ENCODE peak calls at places on chromosomes 11 and 22, in four cellular contexts. L, Z, J and W are unnamed samples.
A peak's percentile ranks its signal among the peaks of the same experiment; 100 is the strongest.

GRCh38 chr11:43399983-43400630 is 41.4 kb downstream of the TTC17 start:
- DNase-seq in J (no peak), Z (no peak), L (no peak), W (no peak)

GRCh38 chr11:75307058-75307457 is 44.4 kb downstream of the ARRB1 start:
- DNase-seq in Z (no peak), J (no peak), L (no peak), W (no peak)

GRCh38 chr11:11816511-11817319 is 25.1 kb upstream of the USP47 start:
- DNase-seq in Z (no peak), J (no peak), L (no peak), W (no peak)

GRCh38 chr22:28015676-28016601 is 96.9 kb upstream of the PITPNB start:
- DNase-seq in J (no peak), Z (no peak), L (no peak), W (no peak)

GRCh38 chr22:39592104-39593060 is 21.8 kb downstream of the CACNA1I start:
- DNase-seq in Z (no peak), J (no peak), L (no peak), W (no peak)

GRCh38 chr11:102534261-102534872 is 3.8 kb upstream of the MMP7 start:
- DNase-seq in L (no peak), Z (no peak), J (no peak), W (no peak)

GRCh38 chr11:120235024-120235628 is 4.8 kb upstream of the POU2F3 start:
- DNase-seq in L (no peak), J (peak; percentile 78), Z (peak; percentile 17), W (peak; percentile 42)

GRCh38 chr11:111882202-111882601 is 2.9 kb downstream of the CFAP68 start:
- DNase-seq in Z (no peak), L (no peak), J (no peak), W (no peak)

GRCh38 chr11:82797595-82797971 is 63.9 kb upstream of the FAM181B start:
- DNase-seq in L (no peak), J (no peak), Z (no peak), W (no peak)

GRCh38 chr11:116073854-116074837 is 569.9 kb upstream of the CADM1 start:
- DNase-seq in L (no peak), Z (no peak), J (no peak), W (no peak)

GRCh38 chr22:24088796-24089195 is 77.7 kb downstream of the CABIN1 start:
- DNase-seq in J (no peak), Z (no peak), L (no peak), W (no peak)

GRCh38 chr22:19679476-19680099 is 34.7 kb upstream of the SEPTIN5 start:
- DNase-seq in L (peak; percentile 9), Z (peak; percentile 3), J (no peak), W (peak; percentile 15)

GRCh38 chr11:45725776-45726606 is 60.6 kb upstream of the CHST1 start:
- DNase-seq in J (no peak), L (no peak), Z (no peak), W (no peak)

GRCh38 chr22:29095459-29095858 is 22.6 kb downstream of the KREMEN1 start:
- DNase-seq in L (no peak), Z (no peak), J (no peak), W (no peak)

GRCh38 chr11:3169952-3170755 is 5.0 kb upstream of the OSBPL5 start:
- DNase-seq in L (no peak), J (no peak), Z (no peak), W (no peak)

GRCh38 chr22:36768141-36768540 is 7.8 kb downstream of the IFT27 start:
- DNase-seq in L (no peak), Z (no peak), J (no peak), W (no peak)

GRCh38 chr11:35367491-35367890 is 51.9 kb downstream of the SLC1A2 start:
- DNase-seq in Z (no peak), J (no peak), L (no peak), W (no peak)

GRCh38 chr11:34065505-34066203 is 14.1 kb downstream of the CAPRIN1 start:
- DNase-seq in L (no peak), J (no peak), Z (peak; percentile 4), W (no peak)

GRCh38 chr11:61332266-61332822 is 561 bp downstream of the DDB1 start:
- DNase-seq in L (no peak), Z (no peak), J (no peak), W (no peak)

DNA sequence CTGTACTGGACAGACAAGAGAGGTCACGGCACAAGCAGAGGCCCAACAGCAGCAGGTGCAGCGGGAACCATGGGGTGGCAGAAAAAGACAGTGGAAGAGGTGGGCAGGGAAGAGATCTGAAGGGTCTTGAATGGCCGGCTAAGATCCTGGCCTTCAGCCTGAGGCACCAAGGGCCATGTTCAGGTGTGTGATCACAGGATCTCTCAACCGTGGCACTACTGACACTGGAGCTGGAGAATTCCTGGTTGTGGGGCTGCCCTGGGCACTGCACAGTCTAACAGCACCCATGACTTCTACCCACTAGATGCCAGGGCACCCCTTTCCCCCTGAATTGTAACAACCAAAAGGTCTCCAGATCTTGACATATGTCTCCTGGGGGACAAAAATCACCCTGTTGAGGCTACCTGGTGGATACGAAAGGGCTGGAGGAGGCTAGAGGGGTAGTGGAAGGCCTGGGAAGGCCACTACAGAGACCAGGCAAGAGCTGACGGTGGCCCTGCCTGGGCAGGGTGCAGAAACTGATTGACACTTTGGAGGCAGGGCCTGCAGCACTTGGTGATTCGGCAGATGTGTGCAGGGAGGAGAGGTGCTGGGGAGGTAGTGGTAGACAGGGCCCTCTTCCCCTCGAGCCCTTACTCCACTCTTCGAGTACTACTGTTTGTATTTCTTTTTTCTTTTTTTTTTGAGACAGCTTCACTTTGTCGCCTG is 8.3 kb downstream of the CSNK1E start:
- DNase-seq in Z (no peak), J (no peak), L (no peak), W (no peak)
- H3K4me1 ChIP-seq in Z (peaks cover 25% of the 10 kb centered on the region), J (peaks cover 4% of the 10 kb centered on the region), L (peaks cover 21% of the 10 kb centered on the region), W (peaks cover 16% of the 10 kb centered on the region)

GRCh38 chr22:47289316-47289985 is 527.0 kb downstream of the TBC1D22A start:
- DNase-seq in L (no peak), J (no peak), Z (no peak), W (no peak)

GRCh38 chr22:47290706-47291430 is 528.4 kb downstream of the TBC1D22A start:
- DNase-seq in J (no peak), Z (no peak), L (no peak), W (no peak)

GRCh38 chr22:47287516-47287915 is 525.1 kb downstream of the TBC1D22A start:
- DNase-seq in J (no peak), Z (no peak), L (no peak), W (no peak)

GRCh38 chr22:47286590-47286989 is 524.1 kb downstream of the TBC1D22A start:
- DNase-seq in J (no peak), L (no peak), Z (no peak), W (no peak)

GRCh38 chr22:47288640-47289039 is 526.2 kb downstream of the TBC1D22A start:
- DNase-seq in Z (no peak), L (no peak), J (no peak), W (no peak)
- H3K9me3 ChIP-seq in Z (no peaks in the 10 kb centered on the region), L (no peaks in the 10 kb centered on the region), J (peaks cover 16% of the 10 kb centered on the region), W (no peaks in the 10 kb centered on the region)

DNA sequence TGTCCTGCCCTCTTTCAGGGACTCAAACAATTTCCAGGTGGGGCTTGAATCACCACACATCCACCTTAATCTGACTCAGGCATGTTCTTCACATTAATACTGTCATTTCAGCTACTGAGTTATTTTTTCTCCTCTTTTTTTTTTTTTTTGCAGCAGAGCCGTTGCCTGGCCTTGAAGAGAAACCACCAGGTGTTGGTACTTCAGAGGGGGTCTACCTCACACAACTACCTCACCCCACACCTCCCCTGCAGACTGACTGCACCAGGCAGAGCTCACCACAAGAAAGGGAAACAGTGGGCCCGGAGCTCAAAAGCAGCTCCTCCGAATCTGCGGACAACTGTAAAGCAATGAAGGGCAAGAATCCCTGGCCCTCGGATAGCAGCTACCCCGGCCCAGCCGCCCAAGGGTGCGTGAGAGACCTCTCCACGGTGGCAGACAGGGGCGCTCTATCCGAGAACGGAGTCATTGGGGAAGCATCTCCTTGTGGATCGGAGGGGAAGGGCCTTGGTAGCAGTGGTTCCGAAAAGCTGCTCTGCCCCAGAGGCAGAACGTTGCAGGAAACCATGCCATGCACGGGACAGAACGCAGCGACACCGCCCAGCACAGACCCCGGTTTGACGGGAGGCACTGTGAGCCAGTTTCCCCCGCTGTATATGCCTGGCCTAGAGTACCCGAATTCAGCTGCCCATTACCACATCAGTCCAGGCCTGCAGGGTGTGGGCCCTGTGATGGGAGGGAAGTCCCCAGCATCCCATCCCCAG is 15.1 kb upstream of the SLC25A18 start:
- DNase-seq in L (no peak), J (no peak), Z (no peak), W (no peak)
- H3K4me1 ChIP-seq in L (no peaks in the 10 kb centered on the region), J (no peaks in the 10 kb centered on the region), Z (no peaks in the 10 kb centered on the region), W (no peaks in the 10 kb centered on the region)

GRCh38 chr11:1415631-1416030 is 25.9 kb downstream of the BRSK2 start:
- DNase-seq in J (no peak), Z (no peak), L (no peak), W (no peak)
- H3K9me3 ChIP-seq in J (peaks cover 15% of the 10 kb centered on the region), Z (peaks cover 20% of the 10 kb centered on the region), L (peaks cover 21% of the 10 kb centered on the region), W (no peaks in the 10 kb centered on the region)

GRCh38 chr11:58204042-58204441 is at the start of gene OR1S2:
- DNase-seq in Z (no peak), L (no peak), J (no peak), W (no peak)
- H3K4me1 ChIP-seq in Z (no peaks in the 10 kb centered on the region), L (no peaks in the 10 kb centered on the region), J (no peaks in the 10 kb centered on the region), W (no peaks in the 10 kb centered on the region)

DNA sequence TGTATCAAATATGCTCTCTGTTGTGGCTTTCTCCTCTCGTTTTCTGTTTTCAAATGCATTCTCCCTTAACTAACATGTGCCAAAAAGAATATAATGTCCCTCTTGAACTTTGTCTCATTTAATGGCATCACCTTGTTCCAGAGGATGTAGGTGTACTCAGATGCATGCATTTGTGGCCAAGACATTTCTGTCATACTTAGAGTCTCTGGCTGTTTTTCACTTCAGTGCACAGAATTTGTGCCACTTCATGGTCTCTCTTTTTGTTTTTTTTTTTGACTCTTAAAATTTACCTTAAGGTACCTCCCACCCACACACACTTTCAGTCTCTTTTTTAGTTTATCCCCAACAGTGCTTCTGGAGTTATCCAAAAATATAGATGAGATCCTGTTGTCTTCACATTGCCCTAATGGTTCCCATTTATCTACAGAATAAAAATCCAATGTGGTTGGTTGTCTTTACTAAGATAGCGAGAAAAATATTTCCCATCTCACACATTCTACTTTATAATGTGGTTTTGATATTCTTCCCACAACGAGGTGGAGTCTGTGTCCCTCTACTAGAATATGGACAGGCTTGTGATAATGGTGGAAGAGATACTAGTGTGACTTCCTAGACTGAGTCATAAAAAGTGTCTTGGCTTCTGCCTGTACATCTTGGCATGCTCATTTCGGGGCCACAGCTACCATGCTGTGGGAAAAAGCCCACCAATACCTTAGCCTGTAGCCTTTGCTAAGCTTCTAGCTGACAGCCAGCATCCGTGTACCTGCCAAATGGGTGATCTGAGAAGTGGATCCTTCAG is 125.8 kb downstream of the DDX10 start:
- DNase-seq in J (no peak), L (no peak), Z (no peak), W (no peak)
- H3K9me3 ChIP-seq in J (no peaks in the 10 kb centered on the region), L (no peaks in the 10 kb centered on the region), Z (no peaks in the 10 kb centered on the region), W (no peaks in the 10 kb centered on the region)

GRCh38 chr22:26552466-26552865 is 37.5 kb downstream of the TPST2 start:
- DNase-seq in J (no peak), Z (no peak), L (no peak), W (no peak)

GRCh38 chr22:26549902-26550497 is 37.7 kb upstream of the TFIP11 start:
- DNase-seq in Z (no peak), J (no peak), L (no peak), W (no peak)

GRCh38 chr22:26548984-26549383 is 36.7 kb upstream of the TFIP11 start:
- DNase-seq in Z (no peak), L (no peak), J (no peak), W (no peak)

GRCh38 chr22:26551568-26551967 is 38.4 kb downstream of the TPST2 start:
- DNase-seq in J (no peak), Z (no peak), L (no peak), W (no peak)

GRCh38 chr22:26550498-26551033 is 38.3 kb upstream of the TFIP11 start:
- DNase-seq in Z (no peak), L (no peak), J (no peak), W (no peak)
- H3K4me1 ChIP-seq in Z (no peaks in the 10 kb centered on the region), L (no peaks in the 10 kb centered on the region), J (peaks cover 12% of the 10 kb centered on the region), W (no peaks in the 10 kb centered on the region)